ENCODE peak calls at places on chromosomes 16 and 17, in five cellular contexts. One of them, this sample, is unnamed.

GRCh38 chr16:27226476-27226875 is 23.1 kb downstream of the KDM8 start:
- DNase-seq in C1 segment of cervical spinal cord: no peak
- DNase-seq in naive thymus-derived CD4-positive, alpha-beta T cell: no peak
- DNase-seq in AG08395: no peak
- DNase-seq in putamen: no peak
- DNase-seq in this sample: peak

GRCh38 chr16:86784267-86784626 is 205.9 kb downstream of the FOXL1 start:
- DNase-seq in C1 segment of cervical spinal cord: no peak
- DNase-seq in naive thymus-derived CD4-positive, alpha-beta T cell: no peak
- DNase-seq in AG08395: no peak
- DNase-seq in putamen: no peak
- DNase-seq in this sample: no peak

GRCh38 chr16:75482434-75483205 is 12.6 kb downstream of the CHST6 start:
- DNase-seq in C1 segment of cervical spinal cord: no peak
- DNase-seq in naive thymus-derived CD4-positive, alpha-beta T cell: no peak
- DNase-seq in AG08395: no peak
- DNase-seq in putamen: no peak
- DNase-seq in this sample: peak

GRCh38 chr16:83887088-83887487 is 11.8 kb upstream of the MLYCD start:
- DNase-seq in C1 segment of cervical spinal cord: no peak
- DNase-seq in naive thymus-derived CD4-positive, alpha-beta T cell: no peak
- DNase-seq in AG08395: peak
- DNase-seq in putamen: no peak
- DNase-seq in this sample: peak

GRCh38 chr16:58551496-58551895 is 36.2 kb downstream of the SETD6 start:
- DNase-seq in C1 segment of cervical spinal cord: no peak
- DNase-seq in naive thymus-derived CD4-positive, alpha-beta T cell: no peak
- DNase-seq in AG08395: no peak
- DNase-seq in putamen: no peak
- DNase-seq in this sample: no peak

GRCh38 chr17:14672830-14673229 is 371.9 kb downstream of the HS3ST3B1 start:
- DNase-seq in C1 segment of cervical spinal cord: no peak
- DNase-seq in naive thymus-derived CD4-positive, alpha-beta T cell: no peak
- DNase-seq in AG08395: peak
- DNase-seq in putamen: no peak
- DNase-seq in this sample: no peak

GRCh38 chr17:81345211-81346089 is 49.8 kb upstream of the BAHCC1 start:
- DNase-seq in C1 segment of cervical spinal cord: peak
- DNase-seq in naive thymus-derived CD4-positive, alpha-beta T cell: peak
- DNase-seq in AG08395: peak
- DNase-seq in putamen: peak
- DNase-seq in this sample: peak

GRCh38 chr17:35213412-35213925 is 19.3 kb upstream of the SLC35G3 start:
- DNase-seq in C1 segment of cervical spinal cord: no peak
- DNase-seq in naive thymus-derived CD4-positive, alpha-beta T cell: no peak
- DNase-seq in AG08395: no peak
- DNase-seq in putamen: no peak
- DNase-seq in this sample: no peak

GRCh38 chr17:16953347-16953746 is 18.6 kb downstream of the TNFRSF13B start:
- DNase-seq in C1 segment of cervical spinal cord: no peak
- DNase-seq in naive thymus-derived CD4-positive, alpha-beta T cell: no peak
- DNase-seq in AG08395: no peak
- DNase-seq in putamen: no peak
- DNase-seq in this sample: no peak

GRCh38 chr16:78953526-78953925 is 647.0 kb downstream of the MAF start:
- DNase-seq in C1 segment of cervical spinal cord: no peak
- DNase-seq in naive thymus-derived CD4-positive, alpha-beta T cell: no peak
- DNase-seq in AG08395: no peak
- DNase-seq in putamen: no peak
- DNase-seq in this sample: no peak

GRCh38 chr16:66473654-66474519 is 46.8 kb downstream of the BEAN1 start:
- DNase-seq in C1 segment of cervical spinal cord: no peak
- DNase-seq in naive thymus-derived CD4-positive, alpha-beta T cell: no peak
- DNase-seq in AG08395: no peak
- DNase-seq in putamen: no peak
- DNase-seq in this sample: no peak